ENCODE peak calls at places on chromosomes 11 and 22, in four cellular contexts. O is lung, J is psoas muscle, B is WERI-Rb-1. H is an unnamed sample.

GRCh38 chr22:27295071-27295470 is 506.5 kb downstream of the MN1 start:
- DNase-seq in J (no peak), O (no peak), B (peak), H (no peak)

GRCh38 chr11:66936326-66936725 is 21.9 kb downstream of the PC start:
- DNase-seq in O (no peak), J (no peak), B (no peak), H (no peak)

GRCh38 chr11:31828217-31828616 is 17.1 kb upstream of the PAX6 start:
- DNase-seq in B (no peak), J (no peak), O (no peak), H (no peak)

GRCh38 chr11:118169300-118170140 is 6.9 kb downstream of the SCN2B start:
- DNase-seq in J (no peak), O (no peak), B (no peak), H (no peak)

GRCh38 chr11:93849751-93850584 is 450 bp downstream of the VSTM5 start:
- DNase-seq in B (peak), J (peak), O (no peak), H (no peak)

GRCh38 chr11:44858796-44859527 is 91.7 kb downstream of the TP53I11 start:
- DNase-seq in O (no peak), B (no peak), J (no peak), H (no peak)

GRCh38 chr11:30729187-30729713 is 143.1 kb upstream of the MPPED2 start:
- DNase-seq in J (no peak), B (no peak), O (no peak), H (no peak)

GRCh38 chr11:6505577-6506240 is 8.6 kb downstream of the DNHD1 start:
- DNase-seq in O (no peak), B (peak), J (no peak), H (no peak)

GRCh38 chr22:23113067-23113846 is 28.5 kb downstream of the RSPH14 start:
- DNase-seq in O (no peak), J (peak), B (no peak), H (no peak)

GRCh38 chr11:93796832-93797231 is 12.8 kb downstream of the MED17 start:
- DNase-seq in B (no peak), O (no peak), J (no peak), H (no peak)

GRCh38 chr11:77503006-77503405 is 29.1 kb upstream of the PAK1 start:
- DNase-seq in B (no peak), J (no peak), O (no peak), H (no peak)

GRCh38 chr22:50530280-50530856 is 556 bp upstream of the TYMP start:
- DNase-seq in J (peak), B (no peak), O (peak), H (no peak)

GRCh38 chr22:45717787-45718186 is 46.2 kb downstream of the ATXN10 start:
- DNase-seq in B (no peak), J (no peak), O (no peak), H (no peak)

DNA sequence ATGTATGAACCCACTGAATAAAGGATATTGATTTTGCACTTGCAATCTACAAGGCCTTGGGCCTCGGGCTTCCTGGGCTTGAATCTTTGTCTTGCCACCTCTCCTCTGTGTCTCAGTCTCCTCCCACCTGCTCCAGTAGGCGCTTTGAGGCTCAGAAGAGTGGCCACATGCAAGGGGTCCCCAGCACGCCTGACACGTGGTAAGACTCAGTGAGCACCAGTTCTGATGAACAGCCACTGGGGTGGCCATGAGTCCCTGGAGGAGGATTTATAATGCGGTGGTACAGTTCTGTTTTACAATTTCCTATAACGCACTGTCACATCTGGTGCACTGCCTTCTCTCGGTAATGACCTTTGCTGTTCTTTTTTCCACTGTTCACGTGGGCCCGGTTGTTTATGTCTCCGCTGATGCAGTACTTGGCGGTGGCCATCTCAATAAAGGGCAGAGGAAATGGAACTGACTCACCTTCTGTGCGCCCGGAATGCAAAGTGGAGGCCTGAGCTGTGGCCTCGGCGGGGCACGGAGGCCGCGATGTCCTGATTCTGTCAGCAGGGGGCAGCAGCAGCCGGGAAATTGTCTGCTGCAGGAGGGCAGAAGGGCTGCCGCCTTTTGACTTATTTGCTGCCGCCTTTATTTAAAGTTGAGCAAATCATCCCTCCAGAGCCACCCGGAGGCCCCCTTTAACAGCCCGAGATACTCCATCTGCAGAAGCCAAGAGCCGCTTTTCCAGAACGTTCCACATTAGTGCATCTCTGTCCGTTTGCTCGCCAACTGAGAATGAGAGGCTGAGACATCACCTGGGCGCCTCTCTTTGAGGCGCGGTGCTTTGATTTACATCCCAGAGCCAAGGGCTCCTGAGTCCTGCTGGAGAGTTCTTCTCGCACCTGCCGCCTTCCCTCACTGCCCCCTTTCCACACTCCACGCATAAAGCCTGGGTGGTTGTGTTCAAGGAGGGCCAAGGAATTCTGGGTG is 6.0 kb upstream of the IFT27 start:
- DNase-seq in B (peak), O (peak), J (peak), H (peak)
- TF ChIP-seq CTCF in B (peak), O (peak), J (peak), H (peak)

DNA sequence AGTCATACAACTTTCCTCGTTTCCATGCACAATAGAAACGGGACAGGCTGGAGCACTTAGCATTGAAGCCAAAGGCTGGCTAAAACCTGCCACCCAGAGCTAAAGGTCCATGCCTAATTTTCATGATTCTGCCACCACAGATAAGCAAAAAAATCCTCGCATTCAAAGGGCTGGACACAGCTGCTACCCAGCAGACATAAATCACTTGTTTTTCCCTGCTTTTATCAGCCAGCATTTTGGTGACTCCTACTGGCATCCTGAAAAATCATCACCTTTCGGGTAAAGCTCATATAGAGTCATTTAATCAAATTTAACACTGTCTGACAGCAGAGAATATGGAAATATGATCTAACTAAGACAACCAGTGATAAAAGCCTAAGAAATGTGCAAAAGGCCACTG is 37.9 kb downstream of the ALG9 start:
- DNase-seq in B (peak), O (no peak), J (no peak), H (no peak)
- TF ChIP-seq CTCF in B (peak), O (no peak), J (no peak), H (no peak)

GRCh38 chr11:18721576-18722292 is 4.3 kb downstream of the IGSF22 start:
- DNase-seq in B (peak), J (peak), O (peak), H (peak)
- TF ChIP-seq CTCF in B (peak), J (peak), O (peak), H (peak)

GRCh38 chr11:1449516-1450270 is 36.9 kb downstream of the MOB2 start:
- DNase-seq in J (no peak), B (no peak), O (no peak), H (no peak)

GRCh38 chr11:1448882-1449281 is 37.7 kb downstream of the MOB2 start:
- DNase-seq in J (no peak), O (no peak), B (no peak), H (no peak)

GRCh38 chr11:1450344-1450875 is 36.2 kb downstream of the MOB2 start:
- DNase-seq in B (no peak), O (no peak), J (no peak), H (no peak)

GRCh38 chr11:1446623-1447022 is 40.0 kb downstream of the MOB2 start:
- DNase-seq in J (no peak), B (peak), O (no peak), H (no peak)

GRCh38 chr11:1448166-1448825 is 38.3 kb downstream of the MOB2 start:
- DNase-seq in O (no peak), B (no peak), J (no peak), H (no peak)
- TF ChIP-seq CTCF in O (no peak), B (no peak), J (no peak), H (no peak)